ENCODE peak calls at places on chromosomes 7 and 10, in four cellular contexts. P is CD8-positive, alpha-beta T cell; W is naive thymus-derived CD4-positive, alpha-beta T cell; M is effector memory CD4-positive, alpha-beta T cell. A is an unnamed sample. For H3K27me3, the result is how much of the 10 kb centered on the place peaks cover.

GRCh38 chr10:48246501-48246900 is 28.0 kb downstream of the FRMPD2 start:
- DNase-seq in P (no peak), W (no peak), M (no peak), A (no peak)

GRCh38 chr7:134419875-134420274 is 39.0 kb downstream of the AKR1B1 start:
- DNase-seq in P (no peak), W (no peak), M (no peak), A (no peak)

GRCh38 chr10:21372651-21373410 is 152.7 kb downstream of the SKIDA1 start:
- DNase-seq in P (no peak), W (no peak), M (no peak), A (no peak)

GRCh38 chr7:47390914-47391313 is 191.0 kb downstream of the TNS3 start:
- DNase-seq in P (no peak), W (no peak), M (no peak), A (no peak)

GRCh38 chr10:91672021-91672608 is 39.2 kb upstream of the PPP1R3C start:
- DNase-seq in P (no peak), W (no peak), M (no peak), A (no peak)

GRCh38 chr7:17185690-17186070 is 112.8 kb upstream of the AHR start:
- DNase-seq in P (no peak), W (no peak), M (no peak), A (no peak)

GRCh38 chr10:4755286-4756009 is 70.6 kb upstream of the AKR1E2 start:
- DNase-seq in P (no peak), W (no peak), M (no peak), A (no peak)

GRCh38 chr7:150999001-150999400 is 8.2 kb downstream of the NOS3 start:
- DNase-seq in P (no peak), W (no peak), M (no peak), A (no peak)

GRCh38 chr7:104922187-104923009 is 91.6 kb upstream of the KMT2E start:
- DNase-seq in P (no peak), W (no peak), M (no peak), A (no peak)

GRCh38 chr7:39910108-39910869 is 39.8 kb upstream of the CDK13 start:
- DNase-seq in P (no peak), W (no peak), M (no peak), A (no peak)

GRCh38 chr7:22723171-22723601 is 3.8 kb upstream of the IL6 start:
- DNase-seq in P (no peak), W (no peak), M (no peak), A (no peak)

GRCh38 chr7:129055294-129055816 is 444 bp upstream of the TNPO3 start:
- DNase-seq in P (no peak), W (no peak), M (no peak), A (no peak)

GRCh38 chr7:36944843-36945242 is 220.5 kb upstream of the AOAH start:
- DNase-seq in P (no peak), W (no peak), M (no peak), A (no peak)

GRCh38 chr7:157129200-157129599 is 9.5 kb upstream of the UBE3C start:
- DNase-seq in P (no peak), W (no peak), M (no peak), A (no peak)

DNA sequence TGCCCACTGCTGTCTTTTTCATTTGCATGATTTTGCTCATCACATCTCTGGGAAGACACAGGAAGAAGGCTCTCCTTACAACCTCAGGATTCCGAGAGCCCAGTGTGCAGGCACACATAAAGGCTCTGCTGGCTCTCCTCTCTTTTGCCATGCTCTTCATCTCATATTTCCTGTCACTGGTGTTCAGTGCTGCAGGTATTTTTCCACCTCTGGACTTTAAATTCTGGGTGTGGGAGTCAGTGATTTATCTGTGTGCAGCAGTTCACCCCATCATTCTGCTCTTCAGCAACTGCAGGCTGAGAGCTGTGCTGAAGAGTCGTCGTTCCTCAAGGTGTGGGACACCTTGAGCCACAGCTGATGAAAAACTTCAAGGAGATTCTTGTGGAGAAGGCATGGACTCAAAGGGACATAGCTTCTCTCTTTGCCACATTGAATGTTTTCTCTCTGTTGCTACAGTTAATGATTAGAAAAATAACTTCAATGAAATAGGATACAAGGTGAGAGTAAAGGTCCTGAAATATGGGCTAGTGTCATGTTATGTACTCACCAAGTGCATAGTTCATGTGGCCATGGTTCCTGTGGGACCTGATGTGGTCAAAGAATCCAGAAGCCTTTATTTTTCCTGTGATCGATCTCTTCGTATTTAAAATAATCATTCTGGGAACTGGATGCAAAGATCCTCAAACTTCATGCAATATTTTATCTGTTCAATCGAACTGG is 970 bp downstream of the TAS2R60 start:
- DNase-seq in P (no peak), W (no peak), M (no peak), A (no peak)
- H3K27me3 ChIP-seq in P (under half), W (under half), M (under half), A (under half)

GRCh38 chr10:69571618-69572158 is 1.5 kb downstream of the NEUROG3 start:
- DNase-seq in P (no peak), W (no peak), M (no peak), A (no peak)

GRCh38 chr10:69569144-69569934 is 3.9 kb downstream of the NEUROG3 start:
- DNase-seq in P (no peak), W (no peak), M (no peak), A (no peak)

GRCh38 chr10:69570050-69570816 is 3.0 kb downstream of the NEUROG3 start:
- DNase-seq in P (no peak), W (no peak), M (no peak), A (no peak)

GRCh38 chr10:69567920-69568319 is 5.3 kb downstream of the NEUROG3 start:
- DNase-seq in P (no peak), W (peak), M (no peak), A (no peak)

DNA sequence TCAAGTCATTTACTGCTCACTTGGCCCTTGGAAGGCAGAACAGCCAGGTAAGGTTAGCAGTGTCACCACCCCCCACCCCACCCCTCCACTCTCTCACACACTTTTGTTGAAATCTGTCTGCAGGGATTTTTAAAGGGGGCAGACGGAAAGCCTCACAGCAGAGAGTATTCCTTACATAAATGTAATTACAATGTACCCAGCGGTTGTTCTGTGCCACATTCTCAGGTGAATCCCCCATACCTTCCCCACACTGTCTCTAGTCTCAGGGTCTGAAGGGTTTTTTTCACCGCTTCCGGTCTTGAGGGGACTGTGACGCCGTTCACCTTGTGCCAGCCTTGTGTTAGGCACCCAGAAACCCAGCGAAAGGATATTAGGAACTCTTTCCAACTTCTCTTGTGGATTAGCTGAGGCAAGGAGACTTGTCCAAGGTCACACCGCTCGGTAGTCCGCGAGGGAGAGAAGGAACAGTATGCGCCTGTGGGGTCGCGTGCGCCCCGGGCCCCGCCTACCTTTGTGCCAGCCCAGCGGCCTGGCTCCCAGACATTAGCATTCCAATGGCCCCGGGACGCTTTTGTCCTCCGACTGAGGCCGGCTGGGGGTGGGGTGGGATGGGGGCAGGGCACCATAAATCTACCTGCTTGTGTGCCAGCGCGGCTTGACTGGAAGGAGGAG is 4.6 kb downstream of the NEUROG3 start:
- DNase-seq in P (no peak), W (no peak), M (no peak), A (no peak)
- H3K27me3 ChIP-seq in P (under half), W (under half), M (half or more), A (half or more)

GRCh38 chr10:49649936-49650723 is 29.3 kb upstream of the C10orf53 start:
- DNase-seq in P (no peak), W (no peak), M (no peak), A (no peak)
- H3K27me3 ChIP-seq in P (under half), W (under half), M (under half), A (under half)

GRCh38 chr7:50953820-50954219 is 171.1 kb upstream of the GRB10 start:
- DNase-seq in P (no peak), W (no peak), M (no peak), A (no peak)
- H3K27me3 ChIP-seq in P (under half), W (under half), M (under half), A (under half)

GRCh38 chr7:133112976-133113375 is 31.1 kb upstream of the CHCHD3 start:
- DNase-seq in P (no peak), W (no peak), M (no peak), A (no peak)
- H3K27me3 ChIP-seq in P (under half), W (under half), M (under half), A (under half)

DNA sequence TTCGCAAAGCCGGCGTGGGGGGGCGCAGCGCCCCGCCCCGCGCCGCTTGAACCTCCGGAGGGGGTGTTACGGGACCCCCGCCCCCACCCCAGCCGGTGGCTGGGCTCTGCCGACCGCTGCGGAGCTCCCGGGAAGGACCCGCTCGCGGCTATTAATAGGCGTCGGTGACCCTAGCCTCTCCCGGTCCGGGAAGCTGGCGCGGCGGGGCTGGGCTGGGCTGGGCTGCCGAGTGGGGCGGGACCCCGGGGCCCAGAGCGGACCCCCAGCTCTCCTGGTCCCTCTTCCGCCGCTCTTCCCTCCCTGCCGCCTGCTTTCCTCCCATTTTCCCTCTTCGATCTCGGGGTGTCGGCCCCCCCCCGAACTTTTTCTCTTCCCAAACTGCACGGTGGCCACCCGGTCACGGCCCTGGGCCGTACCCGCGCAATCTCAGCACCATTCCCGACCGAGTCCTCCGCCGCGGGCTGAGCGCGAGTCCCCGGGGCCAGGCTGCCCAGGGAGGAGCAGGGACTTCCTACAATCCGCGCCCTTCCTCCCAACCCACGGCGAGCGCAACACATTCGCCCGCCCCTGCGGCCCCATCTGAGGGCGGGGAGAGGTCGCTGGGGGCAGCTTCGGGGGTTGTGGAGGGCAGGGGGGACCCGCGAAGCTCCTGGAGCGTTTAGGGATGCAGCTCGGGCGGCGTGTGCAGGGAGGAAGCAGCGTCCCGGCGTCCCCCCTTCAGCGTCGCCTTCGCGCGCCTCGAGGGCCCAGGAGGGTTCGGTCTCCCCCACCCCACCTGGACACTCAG is 3.1 kb upstream of the ELFN1 start:
- DNase-seq in P (no peak), W (no peak), M (no peak), A (no peak)
- H3K27me3 ChIP-seq in P (under half), W (under half), M (half or more), A (under half)

GRCh38 chr10:49397036-49397999 is 1.4 kb upstream of the DRGX start:
- DNase-seq in P (no peak), W (peak), M (no peak), A (no peak)
- H3K27me3 ChIP-seq in P (under half), W (under half), M (under half), A (half or more)

GRCh38 chr7:41217306-41217705 is 485.6 kb downstream of the INHBA start:
- DNase-seq in P (no peak), W (no peak), M (no peak), A (no peak)
- H3K27me3 ChIP-seq in P (under half), W (under half), M (under half), A (under half)

GRCh38 chr10:99528867-99529285 is 3.9 kb upstream of the NKX2-3 start:
- DNase-seq in P (no peak), W (no peak), M (no peak), A (no peak)

GRCh38 chr10:99530108-99531025 is 2.4 kb upstream of the NKX2-3 start:
- DNase-seq in P (no peak), W (no peak), M (no peak), A (no peak)

GRCh38 chr10:99531026-99531695 is 1.6 kb upstream of the NKX2-3 start:
- DNase-seq in P (no peak), W (no peak), M (no peak), A (no peak)

GRCh38 chr10:99528256-99528866 is 4.4 kb upstream of the NKX2-3 start:
- DNase-seq in P (no peak), W (no peak), M (no peak), A (no peak)

GRCh38 chr10:99529483-99530107 is 3.1 kb upstream of the NKX2-3 start:
- DNase-seq in P (no peak), W (no peak), M (no peak), A (no peak)
- H3K27me3 ChIP-seq in P (under half), W (under half), M (under half), A (under half)

DNA sequence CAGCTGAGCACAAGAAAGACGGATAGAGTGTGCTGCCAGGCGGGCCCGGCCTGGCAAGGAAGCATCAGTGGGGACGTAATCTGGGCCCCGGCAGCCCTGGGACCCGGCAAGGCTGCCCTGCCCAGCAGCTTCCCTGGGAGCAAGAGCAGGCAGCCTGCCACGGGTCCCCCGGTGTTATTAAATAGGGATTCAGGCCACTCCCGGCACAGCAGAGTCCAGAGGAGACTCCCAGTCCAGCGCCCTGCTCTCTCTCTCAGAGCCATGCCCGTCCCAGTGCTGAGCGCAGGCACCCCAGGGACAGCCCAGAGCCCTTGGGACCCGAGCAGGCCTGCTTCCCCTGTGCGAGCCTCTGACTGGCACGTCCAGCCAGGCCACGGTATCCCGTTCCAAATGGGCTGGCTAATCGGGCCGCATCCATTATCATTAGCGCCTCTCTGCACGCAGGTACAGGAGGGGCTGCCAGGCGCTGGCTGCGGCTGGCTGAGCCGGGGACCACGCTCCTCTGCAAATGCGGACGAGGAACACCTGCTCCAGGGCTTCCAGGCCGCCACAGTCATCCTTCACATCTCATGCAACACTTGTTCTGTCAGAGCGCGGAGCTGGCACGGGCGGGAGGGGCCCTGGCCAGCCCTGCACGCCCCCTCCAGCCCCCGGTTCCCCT is 344.2 kb upstream of the MKI67 start:
- DNase-seq in P (no peak), W (no peak), M (no peak), A (no peak)
- H3K27me3 ChIP-seq in P (under half), W (under half), M (under half), A (under half)